ENCODE peak calls at places on chromosomes 5 and 9, in seven cellular contexts. B is RPMI8226; H is nephron progenitor cell; U is Panc1; X is fibroblast of the conjunctiva; R is activated CD4-positive, CD25-positive, alpha-beta regulatory T cell; Y is fibroblast of pulmonary artery. O is an unnamed sample.

GRCh38 chr5:142618125-142618524 is 67.8 kb downstream of the FGF1 start:
- DNase-seq in B (no peak), R (no peak), U (no peak), H (no peak), X (no peak), Y (peak; percentile 56), O (no peak)

GRCh38 chr5:10145922-10146321 is 103.8 kb downstream of the ATPSCKMT start:
- DNase-seq in Y (peak; percentile 65), B (peak; percentile 17), X (peak; percentile 30), H (no peak), U (peak; percentile 28), R (no peak), O (no peak)

GRCh38 chr9:38277601-38278200 is 114.8 kb upstream of the ALDH1B1 start:
- DNase-seq in R (no peak), U (no peak), Y (no peak), X (no peak), H (no peak), B (no peak), O (no peak)

GRCh38 chr9:109771796-109772525 is 8.0 kb upstream of the PALM2AKAP2 start:
- DNase-seq in H (no peak), X (no peak), B (no peak), Y (peak; percentile 38), U (no peak), R (no peak), O (no peak)

GRCh38 chr5:75512383-75513074 is 838 bp downstream of the POLK start:
- DNase-seq in U (no peak), H (no peak), B (no peak), R (no peak), X (no peak), Y (peak; percentile 22), O (no peak)

GRCh38 chr9:95098391-95098921 is 219.1 kb downstream of the FANCC start:
- DNase-seq in X (no peak), U (no peak), R (no peak), Y (no peak), H (peak; percentile 38), B (no peak), O (no peak)

GRCh38 chr9:33273972-33274328 is 9.1 kb downstream of the CHMP5 start:
- DNase-seq in B (no peak), H (no peak), X (no peak), R (no peak), Y (no peak), U (no peak), O (no peak)

GRCh38 chr5:61610262-61611024 is 278.4 kb downstream of the ZSWIM6 start:
- DNase-seq in U (no peak), H (no peak), R (no peak), Y (no peak), B (no peak), X (no peak), O (no peak)

GRCh38 chr5:29085142-29085541 is 2046.8 kb upstream of the CDH9 start:
- DNase-seq in Y (no peak), B (no peak), R (no peak), X (no peak), H (no peak), U (no peak), O (no peak)

GRCh38 chr5:15499528-15500325 is at the start of gene FBXL7:
- DNase-seq in U (no peak), B (peak; percentile 55), R (no peak), H (peak; percentile 83), Y (peak; percentile 82), X (no peak), O (peak; percentile 92)

GRCh38 chr9:136171009-136171800 is 33.7 kb downstream of the LHX3 start:
- DNase-seq in H (peak; percentile 50), R (no peak), Y (no peak), U (no peak), B (no peak), X (no peak), O (peak; percentile 95)

GRCh38 chr5:39256472-39256871 is 37.1 kb upstream of the FYB1 start:
- DNase-seq in B (no peak), X (peak; percentile 32), R (no peak), U (peak; percentile 39), Y (peak; percentile 87), H (no peak), O (no peak)

GRCh38 chr5:137442660-137443059 is 56.5 kb downstream of the SPOCK1 start:
- DNase-seq in U (no peak), Y (no peak), B (no peak), X (no peak), R (no peak), H (no peak), O (no peak)

GRCh38 chr5:75681125-75681830 is 36.0 kb downstream of the POC5 start:
- DNase-seq in X (peak; percentile 32), B (peak; percentile 53), R (no peak), U (peak; percentile 17), H (no peak), Y (peak; percentile 69), O (peak; percentile 33)

GRCh38 chr5:66151030-66151429 is 6.9 kb downstream of the SREK1 start:
- DNase-seq in H (no peak), R (no peak), B (no peak), Y (no peak), U (no peak), X (no peak), O (no peak)

GRCh38 chr5:163385276-163385675 is 52.1 kb upstream of the CCNG1 start:
- DNase-seq in X (peak; percentile 68), U (no peak), R (no peak), B (no peak), H (no peak), Y (peak; percentile 97), O (no peak)

GRCh38 chr5:150753863-150754262 is 5.0 kb downstream of the DCTN4 start:
- DNase-seq in H (no peak), U (no peak), B (no peak), R (no peak), X (no peak), Y (no peak), O (no peak)

GRCh38 chr5:2860101-2860500 is 108.6 kb upstream of the IRX2 start:
- DNase-seq in Y (no peak), B (no peak), H (no peak), X (no peak), U (no peak), R (no peak), O (no peak)

GRCh38 chr5:135979510-135979909 is 24.7 kb upstream of the LECT2 start:
- DNase-seq in Y (peak; percentile 83), B (no peak), R (no peak), X (peak; percentile 75), U (no peak), H (no peak), O (no peak)

GRCh38 chr5:58357121-58357520 is 102.8 kb downstream of the PLK2 start:
- DNase-seq in X (no peak), Y (no peak), B (no peak), H (no peak), U (no peak), R (no peak), O (no peak)